ENCODE peak calls at places on chromosome 14, in five cellular contexts. G is keratinocyte, Z is right atrium auricular region, X is uterus, Y is pancreas. I is an unnamed sample.
A peak's percentile ranks its signal among the peaks of the same experiment; 100 is the strongest.

GRCh38 chr14:46573518-46573917 is 78.1 kb downstream of the RPL10L start:
- DNase-seq in G (no peak), Z (no peak), X (no peak), Y (no peak), I (no peak)

GRCh38 chr14:23299558-23299957 is 3.1 kb downstream of the PPP1R3E start:
- DNase-seq in G (no peak), Z (peak; percentile 57), X (no peak), Y (no peak), I (no peak)

GRCh38 chr14:92693998-92694780 is 54.2 kb downstream of the LGMN start:
- DNase-seq in G (no peak), Z (no peak), X (no peak), Y (no peak), I (no peak)

GRCh38 chr14:103445783-103446182 is 60.6 kb downstream of the MARK3 start:
- DNase-seq in G (no peak), Z (no peak), X (no peak), Y (no peak), I (no peak)

GRCh38 chr14:33567003-33567735 is 383.7 kb downstream of the EGLN3 start:
- DNase-seq in G (no peak), Z (no peak), X (no peak), Y (no peak), I (peak; percentile 67)

GRCh38 chr14:34050606-34051005 is 99.7 kb upstream of the EGLN3 start:
- DNase-seq in G (peak; percentile 62), Z (no peak), X (no peak), Y (no peak), I (no peak)

GRCh38 chr14:89242871-89243270 is 174.2 kb downstream of the FOXN3 start:
- DNase-seq in G (no peak), Z (no peak), X (no peak), Y (no peak), I (no peak)

GRCh38 chr14:92578511-92578910 is 64.9 kb downstream of the RIN3 start:
- DNase-seq in G (no peak), Z (no peak), X (no peak), Y (no peak), I (no peak)

GRCh38 chr14:95496690-95497241 is 19.7 kb downstream of the SYNE3 start:
- DNase-seq in G (no peak), Z (no peak), X (peak; percentile 72), Y (no peak), I (no peak)

GRCh38 chr14:51783765-51784164 is 76.6 kb upstream of the GNG2 start:
- DNase-seq in G (no peak), Z (no peak), X (no peak), Y (no peak), I (peak; percentile 38)

GRCh38 chr14:80005561-80005960 is 205.7 kb downstream of the DIO2 start:
- DNase-seq in G (no peak), Z (no peak), X (no peak), Y (no peak), I (no peak)

DNA sequence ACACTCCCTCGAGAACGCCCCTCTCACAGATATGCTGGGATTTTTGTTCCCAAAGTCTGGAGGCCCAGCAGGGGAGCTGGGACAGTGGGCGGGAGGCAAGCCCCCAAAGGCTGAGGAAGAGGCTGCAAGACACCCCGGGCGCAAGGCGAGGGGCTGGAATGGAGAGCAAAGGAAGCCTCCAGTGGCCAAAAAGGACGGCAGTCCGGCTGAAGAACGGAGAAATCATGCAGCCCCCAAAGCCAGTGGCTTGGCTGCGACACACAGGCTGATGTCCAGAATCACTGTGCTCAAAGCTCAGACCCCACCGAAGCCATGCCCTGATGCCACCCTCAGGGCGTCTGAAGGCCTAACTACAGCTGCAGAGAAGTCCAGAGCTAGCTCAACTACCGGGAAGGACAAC is 10.9 kb downstream of the CLBA1 start:
- DNase-seq in G (no peak), Z (no peak), X (no peak), Y (no peak), I (no peak)
- H3K27ac ChIP-seq in G (no peak overlapping the region), Z (no peak overlapping the region), X (no peak overlapping the region), Y (no peak overlapping the region), I (no peak overlapping the region)

DNA sequence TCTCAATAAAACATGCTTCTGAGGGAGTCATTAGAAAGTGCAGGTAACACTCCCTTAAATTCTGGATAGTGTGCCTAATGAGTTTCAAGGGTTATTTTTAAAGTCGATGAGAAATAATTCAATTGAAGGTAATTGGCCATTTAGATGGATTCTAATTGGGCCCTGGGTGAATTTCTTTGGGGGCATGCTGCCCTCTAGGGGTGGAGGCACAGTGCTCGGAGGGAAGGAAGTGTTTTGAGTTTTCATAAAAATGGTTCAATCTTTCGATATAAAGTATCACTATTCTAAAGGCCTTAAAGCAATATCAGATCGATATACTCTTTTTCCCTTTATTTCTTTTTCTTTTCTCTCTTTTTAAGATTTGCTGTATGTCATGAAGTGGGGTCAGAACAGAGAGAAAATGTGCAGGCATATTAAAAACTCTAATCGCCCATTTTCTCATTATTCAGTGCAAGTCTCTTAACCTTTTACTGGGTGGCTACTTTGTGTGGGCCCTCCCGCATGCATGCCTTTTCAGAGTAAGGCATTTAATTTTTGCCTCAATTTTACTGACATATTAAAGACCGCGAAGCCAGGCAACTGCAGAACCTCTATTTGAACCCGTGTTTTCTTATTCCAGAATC is 25.5 kb downstream of the NKX2-8 start:
- DNase-seq in G (no peak), Z (no peak), X (no peak), Y (no peak), I (no peak)
- TF ChIP-seq CTCF in G (peak; percentile 67), Z (peak; percentile 77), X (peak; percentile 19), Y (peak; percentile 64), I (peak; percentile 86)

GRCh38 chr14:99245541-99246511 is 26.2 kb downstream of the BCL11B start:
- DNase-seq in G (no peak), Z (no peak), X (no peak), Y (no peak), I (no peak)

GRCh38 chr14:99246536-99247083 is 25.4 kb downstream of the BCL11B start:
- DNase-seq in G (no peak), Z (no peak), X (no peak), Y (no peak), I (no peak)

GRCh38 chr14:99248761-99249171 is 23.2 kb downstream of the BCL11B start:
- DNase-seq in G (no peak), Z (no peak), X (no peak), Y (no peak), I (no peak)

GRCh38 chr14:99247772-99248171 is 24.2 kb downstream of the BCL11B start:
- DNase-seq in G (no peak), Z (no peak), X (no peak), Y (no peak), I (no peak)

GRCh38 chr14:99247091-99247729 is 24.8 kb downstream of the BCL11B start:
- DNase-seq in G (no peak), Z (no peak), X (no peak), Y (no peak), I (no peak)
- H3K27me3 ChIP-seq in G (no peaks in the 10 kb centered on the region), Z (peaks cover 4% of the 10 kb centered on the region), X (no peaks in the 10 kb centered on the region), Y (no peaks in the 10 kb centered on the region), I (peaks cover 28% of the 10 kb centered on the region)

GRCh38 chr14:56581041-56581727 is 1.6 kb downstream of the TMEM260 start:
- DNase-seq in G (no peak), Z (no peak), X (no peak), Y (no peak), I (no peak)
- H3K27ac ChIP-seq in G (peak overlapping the region; percentile 84), Z (no peak overlapping the region), X (no peak overlapping the region), Y (no peak overlapping the region), I (no peak overlapping the region)

DNA sequence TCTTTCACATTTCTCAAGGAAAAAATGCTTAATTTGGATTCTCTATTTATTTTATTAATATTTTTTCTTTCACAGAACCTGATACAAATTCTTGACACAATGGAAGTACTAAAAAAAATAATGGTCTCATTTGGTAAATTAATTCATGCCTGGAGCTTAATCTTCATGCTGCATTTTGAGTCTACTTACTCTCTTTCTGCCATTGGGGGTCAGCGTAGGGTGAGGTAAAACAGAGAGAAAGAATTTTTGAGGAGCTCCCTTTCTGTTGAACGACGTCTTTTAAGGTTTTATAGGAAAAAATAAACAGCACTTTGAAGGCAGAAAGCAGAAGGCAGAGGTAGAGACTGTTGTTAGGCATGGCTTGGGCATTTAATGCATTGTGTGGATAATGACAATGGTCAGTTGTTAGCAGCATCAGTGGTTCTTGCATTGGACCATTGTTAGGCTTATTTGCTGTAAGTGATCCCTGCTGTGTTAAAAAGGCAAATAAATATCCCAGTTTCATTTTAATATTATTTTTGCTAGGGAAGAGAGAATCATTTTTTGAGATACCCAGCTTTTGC is 557.2 kb upstream of the STXBP6 start:
- DNase-seq in G (no peak), Z (no peak), X (no peak), Y (no peak), I (no peak)
- TF ChIP-seq CTCF in G (no peak), Z (no peak), X (no peak), Y (no peak), I (no peak)

DNA sequence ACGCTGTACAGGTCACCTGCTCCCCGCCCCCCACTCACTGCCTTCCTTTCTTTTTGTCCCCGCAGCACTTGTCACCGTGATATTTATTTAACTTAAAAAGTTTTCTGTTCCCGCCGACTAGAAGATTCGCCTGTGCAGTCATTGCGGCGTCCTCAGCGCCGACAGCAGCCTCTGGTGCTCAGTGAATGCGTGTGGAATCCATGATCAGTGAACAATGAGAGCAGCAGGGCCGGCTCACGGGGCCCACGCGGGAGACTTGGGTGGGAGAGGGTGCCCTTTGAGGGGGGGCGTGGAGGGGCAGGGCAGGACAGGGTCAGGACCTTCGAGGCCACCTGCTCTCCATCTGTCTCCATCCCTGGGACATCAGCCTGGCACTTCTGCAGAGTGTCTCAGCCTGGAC is 24.5 kb downstream of the BEGAIN start:
- DNase-seq in G (no peak), Z (no peak), X (no peak), Y (no peak), I (no peak)
- H3K27me3 ChIP-seq in G (peaks cover 20% of the 10 kb centered on the region), Z (no peaks in the 10 kb centered on the region), X (no peaks in the 10 kb centered on the region), Y (no peaks in the 10 kb centered on the region), I (peaks cover 22% of the 10 kb centered on the region)

DNA sequence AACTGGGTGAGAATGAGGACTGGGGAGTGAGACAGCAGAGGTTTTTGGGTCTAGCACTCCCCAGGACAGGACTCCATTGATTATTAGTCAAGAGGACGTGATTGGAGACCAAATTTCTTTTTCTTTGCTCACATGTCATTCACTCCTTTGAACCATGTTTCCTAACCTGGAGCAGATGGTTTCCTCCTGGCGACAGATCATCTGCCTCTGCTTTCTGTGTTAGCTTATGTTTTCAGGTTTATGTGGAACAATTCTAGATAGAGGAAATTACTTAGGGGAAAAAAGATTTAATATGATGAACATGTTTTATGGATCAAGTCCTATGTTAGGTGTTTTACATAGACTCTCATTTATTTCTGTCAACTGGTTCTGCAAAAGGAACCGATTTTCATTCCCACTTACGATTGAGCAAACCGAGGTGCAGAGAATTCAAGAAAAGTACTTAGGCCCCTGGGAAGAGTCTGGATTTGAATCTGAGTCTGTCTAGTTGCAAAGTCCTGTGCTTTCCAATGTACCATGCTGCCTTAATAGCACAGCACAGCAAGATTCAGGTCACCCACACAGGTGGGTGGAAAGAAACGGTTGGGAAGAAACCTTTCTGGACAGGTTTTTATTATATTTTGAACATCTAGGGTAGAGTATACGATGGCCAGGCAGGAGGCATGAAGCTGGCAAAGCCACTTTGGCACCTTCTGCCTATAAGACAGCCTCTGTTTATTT is 30.8 kb downstream of the SMOC1 start:
- DNase-seq in G (no peak), Z (no peak), X (no peak), Y (no peak), I (no peak)
- H3K27ac ChIP-seq in G (no peak overlapping the region), Z (no peak overlapping the region), X (no peak overlapping the region), Y (no peak overlapping the region), I (no peak overlapping the region)